ENCODE peak calls at places on chromosomes 7 and 10, in ten cellular contexts. One of them, this sample, is unnamed. For H3K4me1 and H3K27me3, the result is how much of the 10 kb centered on the place peaks cover.

GRCh38 chr10:116765549-116766162 is 23.3 kb upstream of the HSPA12A start:
- DNase-seq in transverse colon: peak
- DNase-seq in right cardiac atrium: no peak
- DNase-seq in uterus: no peak
- DNase-seq in stomach: no peak
- DNase-seq in GM23338: peak
- DNase-seq in neuronal stem cell: no peak
- DNase-seq in fibroblast of lung: no peak
- DNase-seq in cardiac muscle cell: no peak
- DNase-seq in adrenal gland: no peak
- DNase-seq in this sample: no peak

GRCh38 chr7:33639552-33640197 is 265.7 kb upstream of the BMPER start:
- DNase-seq in transverse colon: no peak
- DNase-seq in right cardiac atrium: no peak
- DNase-seq in uterus: no peak
- DNase-seq in stomach: no peak
- DNase-seq in GM23338: no peak
- DNase-seq in neuronal stem cell: no peak
- DNase-seq in fibroblast of lung: no peak
- DNase-seq in cardiac muscle cell: no peak
- DNase-seq in adrenal gland: no peak
- DNase-seq in this sample: no peak

GRCh38 chr7:18762189-18762588 is 266.6 kb downstream of the HDAC9 start:
- DNase-seq in transverse colon: no peak
- DNase-seq in right cardiac atrium: no peak
- DNase-seq in uterus: no peak
- DNase-seq in stomach: no peak
- DNase-seq in GM23338: no peak
- DNase-seq in neuronal stem cell: no peak
- DNase-seq in fibroblast of lung: peak
- DNase-seq in cardiac muscle cell: peak
- DNase-seq in adrenal gland: peak
- DNase-seq in this sample: no peak

GRCh38 chr7:73718438-73718881 is 1.0 kb downstream of the STX1A start:
- DNase-seq in transverse colon: no peak
- DNase-seq in right cardiac atrium: no peak
- DNase-seq in uterus: no peak
- DNase-seq in stomach: no peak
- DNase-seq in GM23338: no peak
- DNase-seq in neuronal stem cell: no peak
- DNase-seq in fibroblast of lung: no peak
- DNase-seq in cardiac muscle cell: no peak
- DNase-seq in adrenal gland: no peak
- DNase-seq in this sample: no peak

GRCh38 chr7:36208997-36209813 is 56.2 kb downstream of the EEPD1 start:
- DNase-seq in transverse colon: no peak
- DNase-seq in right cardiac atrium: no peak
- DNase-seq in uterus: no peak
- DNase-seq in stomach: no peak
- DNase-seq in GM23338: no peak
- DNase-seq in neuronal stem cell: no peak
- DNase-seq in fibroblast of lung: peak
- DNase-seq in cardiac muscle cell: no peak
- DNase-seq in adrenal gland: no peak
- DNase-seq in this sample: no peak

GRCh38 chr7:38154274-38154673 is 23.8 kb upstream of the STARD3NL start:
- DNase-seq in transverse colon: no peak
- DNase-seq in right cardiac atrium: no peak
- DNase-seq in uterus: no peak
- DNase-seq in stomach: no peak
- DNase-seq in GM23338: no peak
- DNase-seq in neuronal stem cell: no peak
- DNase-seq in fibroblast of lung: no peak
- DNase-seq in cardiac muscle cell: no peak
- DNase-seq in adrenal gland: no peak
- DNase-seq in this sample: no peak

GRCh38 chr7:155996718-155997059 is 184.4 kb upstream of the SHH start:
- DNase-seq in transverse colon: no peak
- DNase-seq in right cardiac atrium: no peak
- DNase-seq in uterus: no peak
- DNase-seq in stomach: no peak
- DNase-seq in GM23338: no peak
- DNase-seq in neuronal stem cell: no peak
- DNase-seq in fibroblast of lung: no peak
- DNase-seq in cardiac muscle cell: no peak
- DNase-seq in adrenal gland: peak
- DNase-seq in this sample: no peak

GRCh38 chr10:72146559-72147323 is 58.4 kb upstream of the SPOCK2 start:
- DNase-seq in transverse colon: no peak
- DNase-seq in right cardiac atrium: no peak
- DNase-seq in uterus: no peak
- DNase-seq in stomach: no peak
- DNase-seq in GM23338: no peak
- DNase-seq in neuronal stem cell: no peak
- DNase-seq in fibroblast of lung: no peak
- DNase-seq in cardiac muscle cell: no peak
- DNase-seq in adrenal gland: no peak
- DNase-seq in this sample: no peak

GRCh38 chr7:16915405-16915804 is 33.6 kb upstream of the AGR3 start:
- DNase-seq in transverse colon: no peak
- DNase-seq in right cardiac atrium: no peak
- DNase-seq in uterus: no peak
- DNase-seq in stomach: no peak
- DNase-seq in GM23338: no peak
- DNase-seq in neuronal stem cell: no peak
- DNase-seq in fibroblast of lung: peak
- DNase-seq in cardiac muscle cell: no peak
- DNase-seq in adrenal gland: no peak
- DNase-seq in this sample: peak

GRCh38 chr7:70238171-70238575 is 639.9 kb downstream of the AUTS2 start:
- DNase-seq in transverse colon: no peak
- DNase-seq in right cardiac atrium: no peak
- DNase-seq in uterus: no peak
- DNase-seq in stomach: no peak
- DNase-seq in GM23338: no peak
- DNase-seq in neuronal stem cell: no peak
- DNase-seq in fibroblast of lung: no peak
- DNase-seq in cardiac muscle cell: peak
- DNase-seq in adrenal gland: no peak
- DNase-seq in this sample: no peak

GRCh38 chr7:133436014-133436428 is 183.1 kb downstream of the EXOC4 start:
- DNase-seq in transverse colon: no peak
- DNase-seq in right cardiac atrium: peak
- DNase-seq in uterus: no peak
- DNase-seq in stomach: no peak
- DNase-seq in GM23338: no peak
- DNase-seq in neuronal stem cell: no peak
- DNase-seq in fibroblast of lung: peak
- DNase-seq in cardiac muscle cell: no peak
- DNase-seq in adrenal gland: peak
- DNase-seq in this sample: peak

GRCh38 chr7:11665381-11665780 is 166.6 kb downstream of the THSD7A start:
- DNase-seq in transverse colon: no peak
- DNase-seq in right cardiac atrium: no peak
- DNase-seq in uterus: no peak
- DNase-seq in stomach: no peak
- DNase-seq in GM23338: no peak
- DNase-seq in neuronal stem cell: no peak
- DNase-seq in fibroblast of lung: no peak
- DNase-seq in cardiac muscle cell: no peak
- DNase-seq in adrenal gland: no peak
- DNase-seq in this sample: no peak

GRCh38 chr7:115613836-115614235 is 416.7 kb downstream of the TFEC start:
- DNase-seq in transverse colon: no peak
- DNase-seq in right cardiac atrium: no peak
- DNase-seq in uterus: no peak
- DNase-seq in stomach: no peak
- DNase-seq in GM23338: no peak
- DNase-seq in neuronal stem cell: no peak
- DNase-seq in fibroblast of lung: peak
- DNase-seq in cardiac muscle cell: no peak
- DNase-seq in adrenal gland: no peak
- DNase-seq in this sample: no peak

GRCh38 chr10:15704581-15704968 is 15.1 kb downstream of the ITGA8 start:
- DNase-seq in transverse colon: no peak
- DNase-seq in right cardiac atrium: no peak
- DNase-seq in uterus: no peak
- DNase-seq in stomach: no peak
- DNase-seq in GM23338: no peak
- DNase-seq in neuronal stem cell: no peak
- DNase-seq in fibroblast of lung: no peak
- DNase-seq in cardiac muscle cell: no peak
- DNase-seq in adrenal gland: no peak
- DNase-seq in this sample: no peak

GRCh38 chr10:35367991-35368390 is 31.7 kb downstream of the CCNY start:
- DNase-seq in transverse colon: no peak
- DNase-seq in right cardiac atrium: no peak
- DNase-seq in uterus: no peak
- DNase-seq in stomach: no peak
- DNase-seq in GM23338: no peak
- DNase-seq in neuronal stem cell: no peak
- DNase-seq in fibroblast of lung: no peak
- DNase-seq in cardiac muscle cell: no peak
- DNase-seq in adrenal gland: no peak
- DNase-seq in this sample: no peak
- H3K4me1 ChIP-seq in transverse colon: under half
- H3K4me1 ChIP-seq in right cardiac atrium: under half
- H3K4me1 ChIP-seq in uterus: under half
- H3K4me1 ChIP-seq in stomach: half or more
- H3K4me1 ChIP-seq in GM23338: under half
- H3K4me1 ChIP-seq in neuronal stem cell: under half
- H3K4me1 ChIP-seq in fibroblast of lung: under half
- H3K4me1 ChIP-seq in cardiac muscle cell: under half
- H3K4me1 ChIP-seq in adrenal gland: under half
- H3K4me1 ChIP-seq in this sample: under half

GRCh38 chr10:132788180-132788830 is 2.4 kb upstream of the NKX6-2 start:
- DNase-seq in transverse colon: peak
- DNase-seq in right cardiac atrium: no peak
- DNase-seq in uterus: no peak
- DNase-seq in stomach: peak
- DNase-seq in GM23338: peak
- DNase-seq in neuronal stem cell: no peak
- DNase-seq in fibroblast of lung: peak
- DNase-seq in cardiac muscle cell: peak
- DNase-seq in adrenal gland: no peak
- DNase-seq in this sample: no peak
- H3K27me3 ChIP-seq in transverse colon: half or more
- H3K27me3 ChIP-seq in right cardiac atrium: under half
- H3K27me3 ChIP-seq in uterus: under half
- H3K27me3 ChIP-seq in stomach: half or more
- H3K27me3 ChIP-seq in GM23338: half or more
- H3K27me3 ChIP-seq in neuronal stem cell: half or more
- H3K27me3 ChIP-seq in fibroblast of lung: under half
- H3K27me3 ChIP-seq in cardiac muscle cell: half or more
- H3K27me3 ChIP-seq in adrenal gland: half or more
- H3K27me3 ChIP-seq in this sample: half or more

GRCh38 chr10:69443354-69443753 is 7.9 kb upstream of the TSPAN15 start:
- DNase-seq in transverse colon: no peak
- DNase-seq in right cardiac atrium: no peak
- DNase-seq in uterus: no peak
- DNase-seq in stomach: no peak
- DNase-seq in GM23338: no peak
- DNase-seq in neuronal stem cell: no peak
- DNase-seq in fibroblast of lung: no peak
- DNase-seq in cardiac muscle cell: no peak
- DNase-seq in adrenal gland: no peak
- DNase-seq in this sample: no peak
- H3K4me1 ChIP-seq in transverse colon: under half
- H3K4me1 ChIP-seq in right cardiac atrium: under half
- H3K4me1 ChIP-seq in uterus: under half
- H3K4me1 ChIP-seq in stomach: under half
- H3K4me1 ChIP-seq in GM23338: under half
- H3K4me1 ChIP-seq in neuronal stem cell: under half
- H3K4me1 ChIP-seq in fibroblast of lung: under half
- H3K4me1 ChIP-seq in cardiac muscle cell: under half
- H3K4me1 ChIP-seq in adrenal gland: under half
- H3K4me1 ChIP-seq in this sample: under half

GRCh38 chr7:20330176-20330796 is 414 bp upstream of the ITGB8 start:
- DNase-seq in transverse colon: peak
- DNase-seq in right cardiac atrium: peak
- DNase-seq in uterus: peak
- DNase-seq in stomach: peak
- DNase-seq in GM23338: peak
- DNase-seq in neuronal stem cell: peak
- DNase-seq in fibroblast of lung: peak
- DNase-seq in cardiac muscle cell: peak
- DNase-seq in adrenal gland: peak
- DNase-seq in this sample: peak

GRCh38 chr7:20330797-20331230 is at the start of gene ITGB8:
- DNase-seq in transverse colon: no peak
- DNase-seq in right cardiac atrium: peak
- DNase-seq in uterus: no peak
- DNase-seq in stomach: peak
- DNase-seq in GM23338: no peak
- DNase-seq in neuronal stem cell: no peak
- DNase-seq in fibroblast of lung: no peak
- DNase-seq in cardiac muscle cell: peak
- DNase-seq in adrenal gland: peak
- DNase-seq in this sample: peak

GRCh38 chr7:20328692-20329091 is 2.0 kb upstream of the ITGB8 start:
- DNase-seq in transverse colon: no peak
- DNase-seq in right cardiac atrium: no peak
- DNase-seq in uterus: no peak
- DNase-seq in stomach: no peak
- DNase-seq in GM23338: no peak
- DNase-seq in neuronal stem cell: no peak
- DNase-seq in fibroblast of lung: no peak
- DNase-seq in cardiac muscle cell: no peak
- DNase-seq in adrenal gland: no peak
- DNase-seq in this sample: no peak

GRCh38 chr7:20328027-20328426 is 2.7 kb upstream of the ITGB8 start:
- DNase-seq in transverse colon: no peak
- DNase-seq in right cardiac atrium: no peak
- DNase-seq in uterus: no peak
- DNase-seq in stomach: no peak
- DNase-seq in GM23338: no peak
- DNase-seq in neuronal stem cell: no peak
- DNase-seq in fibroblast of lung: no peak
- DNase-seq in cardiac muscle cell: no peak
- DNase-seq in adrenal gland: no peak
- DNase-seq in this sample: no peak

DNA sequence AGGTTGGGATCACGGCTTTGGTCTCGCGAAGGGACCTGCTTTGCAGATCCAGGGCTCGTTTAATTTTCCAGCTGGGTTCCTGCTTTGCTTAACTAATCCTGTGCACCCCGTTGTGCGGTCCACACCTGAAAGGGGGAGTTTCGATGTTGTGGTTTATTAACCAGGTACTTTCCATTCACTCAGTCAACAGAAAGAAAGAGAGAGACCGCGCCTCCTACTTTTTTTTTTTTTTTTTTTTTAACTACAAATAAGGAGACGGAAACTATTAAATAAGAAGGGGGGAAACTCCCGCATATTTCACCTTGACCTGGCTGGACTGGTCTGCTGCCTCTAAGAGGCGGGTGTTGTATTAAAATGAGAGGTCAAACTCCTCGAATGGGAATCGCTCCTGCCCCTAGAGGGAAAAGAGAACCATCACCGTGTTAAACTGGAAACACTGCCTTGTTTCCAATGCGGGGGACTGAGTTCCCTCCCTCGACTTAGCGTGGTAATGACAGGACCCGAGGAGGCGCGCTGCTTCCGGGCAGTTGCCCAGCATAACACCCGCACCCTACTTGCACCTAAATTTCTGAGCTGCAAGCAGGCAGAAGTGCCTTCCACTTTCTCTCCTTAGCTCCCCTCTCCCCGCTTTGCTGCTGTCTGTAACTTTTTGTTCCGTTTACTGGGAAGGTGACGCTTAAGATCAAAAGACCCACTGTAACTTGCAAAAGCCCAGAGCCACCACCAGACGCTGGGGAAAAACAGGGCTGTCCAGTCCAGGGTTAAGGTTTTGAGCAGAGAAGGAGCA is 1.1 kb upstream of the ITGB8 start:
- DNase-seq in transverse colon: peak
- DNase-seq in right cardiac atrium: peak
- DNase-seq in uterus: peak
- DNase-seq in stomach: peak
- DNase-seq in GM23338: peak
- DNase-seq in neuronal stem cell: peak
- DNase-seq in fibroblast of lung: peak
- DNase-seq in cardiac muscle cell: peak
- DNase-seq in adrenal gland: peak
- DNase-seq in this sample: peak
- H3K27me3 ChIP-seq in transverse colon: under half
- H3K27me3 ChIP-seq in right cardiac atrium: under half
- H3K27me3 ChIP-seq in uterus: under half
- H3K27me3 ChIP-seq in stomach: under half
- H3K27me3 ChIP-seq in GM23338: under half
- H3K27me3 ChIP-seq in neuronal stem cell: under half
- H3K27me3 ChIP-seq in fibroblast of lung: under half
- H3K27me3 ChIP-seq in cardiac muscle cell: half or more
- H3K27me3 ChIP-seq in adrenal gland: under half
- H3K27me3 ChIP-seq in this sample: under half